ENCODE peak calls at places on chromosomes 13 and 19, in ten cellular contexts. Z, Q, M, L, G, F, H, X, N and J are unnamed samples.

GRCh38 chr19:40585677-40586422 is 9.2 kb downstream of the SHKBP1 start:
- DNase-seq in Z (no peak), Q (no peak), M (no peak), L (no peak), G (no peak), F (no peak), H (no peak), X (peak), N (no peak), J (no peak)

GRCh38 chr19:33300016-33300981 is 2.0 kb downstream of the CEBPA start:
- DNase-seq in Z (no peak), Q (no peak), M (no peak), L (peak), G (no peak), F (no peak), H (no peak), X (peak), N (no peak), J (no peak)

GRCh38 chr13:65310663-65311328 is 1919.3 kb downstream of the PCDH9 start:
- DNase-seq in Z (no peak), Q (no peak), M (no peak), L (no peak), G (no peak), F (no peak), H (no peak), X (no peak), N (no peak), J (no peak)

GRCh38 chr19:45467456-45468158 is at the start of gene FOSB:
- DNase-seq in Z (peak), Q (peak), M (peak), L (peak), G (peak), F (peak), H (peak), X (peak), N (peak), J (peak)

GRCh38 chr19:6100284-6100915 is 9.9 kb downstream of the RFX2 start:
- DNase-seq in Z (no peak), Q (no peak), M (no peak), L (no peak), G (peak), F (peak), H (peak), X (no peak), N (no peak), J (no peak)

GRCh38 chr13:33310245-33311038 is 24.9 kb upstream of the STARD13 start:
- DNase-seq in Z (no peak), Q (no peak), M (no peak), L (no peak), G (no peak), F (no peak), H (no peak), X (no peak), N (no peak), J (no peak)

GRCh38 chr19:35381318-35381717 is 10.4 kb downstream of the GPR42 start:
- DNase-seq in Z (no peak), Q (no peak), M (no peak), L (no peak), G (no peak), F (no peak), H (no peak), X (no peak), N (no peak), J (no peak)

GRCh38 chr19:15584541-15585115 is 30.4 kb upstream of the CYP4F8 start:
- DNase-seq in Z (peak), Q (peak), M (no peak), L (peak), G (peak), F (peak), H (peak), X (peak), N (peak), J (peak)

GRCh38 chr19:5397804-5398692 is 57.2 kb upstream of the ZNRF4 start:
- DNase-seq in Z (no peak), Q (no peak), M (no peak), L (no peak), G (no peak), F (no peak), H (no peak), X (no peak), N (peak), J (no peak)

GRCh38 chr13:106532111-106532929 is 3.1 kb downstream of the EFNB2 start:
- DNase-seq in Z (no peak), Q (no peak), M (no peak), L (no peak), G (no peak), F (no peak), H (peak), X (no peak), N (peak), J (no peak)

GRCh38 chr19:4138445-4138844 is 14.5 kb upstream of the MAP2K2 start:
- DNase-seq in Z (no peak), Q (no peak), M (no peak), L (no peak), G (no peak), F (no peak), H (no peak), X (no peak), N (no peak), J (no peak)

GRCh38 chr13:47457631-47458030 is 543.4 kb downstream of the SUCLA2 start:
- DNase-seq in Z (no peak), Q (no peak), M (no peak), L (no peak), G (no peak), F (no peak), H (no peak), X (peak), N (no peak), J (no peak)

GRCh38 chr13:80371840-80372509 is 31.0 kb upstream of the SPRY2 start:
- DNase-seq in Z (no peak), Q (no peak), M (no peak), L (no peak), G (no peak), F (no peak), H (no peak), X (no peak), N (no peak), J (no peak)

GRCh38 chr19:32908641-32909190 is 39.1 kb upstream of the SLC7A9 start:
- DNase-seq in Z (no peak), Q (no peak), M (no peak), L (no peak), G (no peak), F (no peak), H (no peak), X (no peak), N (peak), J (no peak)

GRCh38 chr13:51935326-51936171 is 73.8 kb downstream of the CCDC70 start:
- DNase-seq in Z (no peak), Q (no peak), M (peak), L (no peak), G (no peak), F (no peak), H (peak), X (no peak), N (peak), J (no peak)

GRCh38 chr19:18000981-18001836 is 6.8 kb upstream of the ARRDC2 start:
- DNase-seq in Z (peak), Q (peak), M (no peak), L (peak), G (peak), F (peak), H (peak), X (peak), N (peak), J (peak)

GRCh38 chr13:65697843-65698242 is 1532.3 kb downstream of the PCDH9 start:
- DNase-seq in Z (no peak), Q (no peak), M (no peak), L (no peak), G (no peak), F (no peak), H (no peak), X (no peak), N (no peak), J (no peak)

GRCh38 chr13:29865934-29866333 is 15.5 kb upstream of the UBL3 start:
- DNase-seq in Z (no peak), Q (no peak), M (no peak), L (no peak), G (no peak), F (no peak), H (peak), X (no peak), N (no peak), J (no peak)

GRCh38 chr19:54573330-54573872 is at the start of gene LILRA2:
- DNase-seq in Z (no peak), Q (no peak), M (no peak), L (no peak), G (no peak), F (no peak), H (no peak), X (no peak), N (no peak), J (no peak)

GRCh38 chr19:52991484-52991883 is 22.2 kb upstream of the ERVV-1 start:
- DNase-seq in Z (no peak), Q (no peak), M (no peak), L (no peak), G (no peak), F (no peak), H (no peak), X (peak), N (no peak), J (no peak)

GRCh38 chr19:16911046-16911445 is 22.2 kb downstream of the F2RL3 start:
- DNase-seq in Z (no peak), Q (no peak), M (no peak), L (no peak), G (no peak), F (no peak), H (no peak), X (no peak), N (no peak), J (no peak)

GRCh38 chr19:14408641-14409120 is 10.5 kb downstream of the DDX39A start:
- DNase-seq in Z (no peak), Q (no peak), M (no peak), L (no peak), G (no peak), F (no peak), H (no peak), X (peak), N (no peak), J (no peak)

GRCh38 chr19:7333198-7334118 is 15.3 kb upstream of the ARHGEF18 start:
- DNase-seq in Z (no peak), Q (no peak), M (no peak), L (no peak), G (no peak), F (no peak), H (no peak), X (no peak), N (no peak), J (no peak)

GRCh38 chr19:17762505-17763229 is 11.4 kb downstream of the FCHO1 start:
- DNase-seq in Z (peak), Q (peak), M (no peak), L (no peak), G (no peak), F (no peak), H (peak), X (peak), N (peak), J (no peak)

GRCh38 chr19:47755762-47756626 is 10.6 kb downstream of the NOP53 start:
- DNase-seq in Z (no peak), Q (no peak), M (no peak), L (no peak), G (no peak), F (no peak), H (no peak), X (no peak), N (no peak), J (no peak)

GRCh38 chr19:46115396-46116109 is 8.9 kb downstream of the IGFL3 start:
- DNase-seq in Z (no peak), Q (no peak), M (no peak), L (no peak), G (no peak), F (no peak), H (no peak), X (peak), N (no peak), J (no peak)

GRCh38 chr13:98592353-98592740 is 15.4 kb upstream of the STK24 start:
- DNase-seq in Z (no peak), Q (no peak), M (no peak), L (no peak), G (no peak), F (no peak), H (no peak), X (no peak), N (no peak), J (no peak)

GRCh38 chr19:720691-721160 is 12.0 kb downstream of the PALM start:
- DNase-seq in Z (no peak), Q (peak), M (no peak), L (no peak), G (no peak), F (no peak), H (no peak), X (no peak), N (no peak), J (no peak)

GRCh38 chr19:722553-723101 is 13.9 kb downstream of the PALM start:
- DNase-seq in Z (no peak), Q (no peak), M (no peak), L (no peak), G (peak), F (no peak), H (no peak), X (no peak), N (no peak), J (no peak)